ENCODE peak calls at places on chromosomes 2 and 18, in four cellular contexts. H is upper lobe of right lung, U is WERI-Rb-1, O is uterus. F is an unnamed sample.

GRCh38 chr18:75530548-75531211 is 103.2 kb upstream of the SMIM21 start:
- DNase-seq in H (no peak), O (no peak), U (no peak), F (no peak)

GRCh38 chr2:119678021-119678656 is 862 bp upstream of the TMEM177 start:
- DNase-seq in U (peak), O (no peak), H (no peak), F (no peak)

GRCh38 chr2:104938226-104938941 is 84.5 kb downstream of the POU3F3 start:
- DNase-seq in H (no peak), O (no peak), U (no peak), F (no peak)

GRCh38 chr2:100767224-100767653 is 52.7 kb upstream of the NPAS2 start:
- DNase-seq in O (no peak), H (no peak), U (no peak), F (no peak)

GRCh38 chr2:23900927-23901322 is 26.0 kb downstream of the ATAD2B start:
- DNase-seq in U (no peak), H (no peak), O (no peak), F (no peak)

GRCh38 chr2:234533631-234534030 is 36.8 kb upstream of the ARL4C start:
- DNase-seq in H (no peak), U (no peak), O (no peak), F (peak)

GRCh38 chr2:38432827-38433606 is 55.9 kb upstream of the ATL2 start:
- DNase-seq in U (peak), H (no peak), O (no peak), F (no peak)

GRCh38 chr2:2613279-2614199 is 282.5 kb upstream of the MYT1L start:
- DNase-seq in U (peak), O (peak), H (peak), F (peak)

GRCh38 chr2:220936641-220937197 is 635.4 kb downstream of the EPHA4 start:
- DNase-seq in O (no peak), U (no peak), H (no peak), F (peak)

GRCh38 chr2:208175843-208176160 is 12.4 kb upstream of the CRYGA start:
- DNase-seq in U (no peak), O (no peak), H (no peak), F (no peak)

GRCh38 chr2:110152943-110153342 is 37.3 kb upstream of the MALL start:
- DNase-seq in O (no peak), U (no peak), H (no peak), F (no peak)

GRCh38 chr2:128084757-128085156 is 6.2 kb upstream of the UGGT1 start:
- DNase-seq in U (no peak), O (no peak), H (no peak), F (no peak)

GRCh38 chr2:20796374-20796791 is 26.5 kb downstream of the LDAH start:
- DNase-seq in O (no peak), U (no peak), H (no peak), F (no peak)

GRCh38 chr2:149394864-149395263 is 64.5 kb downstream of the LYPD6 start:
- DNase-seq in O (no peak), U (no peak), H (no peak), F (no peak)

GRCh38 chr18:48833701-48834394 is 116.9 kb downstream of the SMAD7 start:
- DNase-seq in H (peak), U (peak), O (peak), F (no peak)

GRCh38 chr2:164967781-164968228 is 12.5 kb upstream of the SLC38A11 start:
- DNase-seq in O (no peak), H (no peak), U (peak), F (peak)

GRCh38 chr2:88831792-88832248 is 140.3 kb downstream of the RPIA start:
- DNase-seq in U (peak), O (no peak), H (peak), F (no peak)

GRCh38 chr2:179550214-179550613 is 285.6 kb upstream of the SESTD1 start:
- DNase-seq in H (no peak), U (no peak), O (no peak), F (peak)

GRCh38 chr2:15675456-15676195 is 84.0 kb downstream of the DDX1 start:
- DNase-seq in H (no peak), U (no peak), O (no peak), F (no peak)

GRCh38 chr2:113111823-113112287 is 15.5 kb upstream of the IL1RN start:
- DNase-seq in O (no peak), U (no peak), H (no peak), F (no peak)

GRCh38 chr18:22674300-22674699 is 256.6 kb upstream of the CTAGE1 start:
- DNase-seq in O (no peak), H (no peak), U (no peak), F (no peak)

GRCh38 chr2:27921424-27921823 is 30.9 kb downstream of the BABAM2 start:
- DNase-seq in H (no peak), U (no peak), O (no peak), F (no peak)

GRCh38 chr2:885230-886071 is 65.2 kb upstream of the SNTG2 start:
- DNase-seq in H (peak), O (no peak), U (no peak), F (no peak)

GRCh38 chr2:187708272-187708671 is 154.0 kb upstream of the TFPI start:
- DNase-seq in U (no peak), O (no peak), H (no peak), F (no peak)

GRCh38 chr2:44290271-44290670 is 15.0 kb downstream of the SLC3A1 start:
- DNase-seq in H (no peak), O (no peak), U (no peak), F (no peak)

GRCh38 chr2:128836559-128837100 is 518.0 kb upstream of the HS6ST1 start:
- DNase-seq in H (no peak), U (no peak), O (no peak), F (no peak)

GRCh38 chr2:21256006-21256405 is 132.2 kb downstream of the TDRD15 start:
- DNase-seq in H (no peak), O (no peak), U (no peak), F (peak)

GRCh38 chr2:183081908-183082307 is 3.4 kb downstream of the DUSP19 start:
- DNase-seq in U (no peak), H (no peak), O (no peak), F (no peak)

GRCh38 chr2:9206991-9207640 is 504 bp downstream of the ASAP2 start:
- DNase-seq in O (peak), U (peak), H (peak), F (no peak)

GRCh38 chr2:197251576-197251975 is 59.0 kb downstream of the ANKRD44 start:
- DNase-seq in H (no peak), U (no peak), O (no peak), F (no peak)

GRCh38 chr18:45332911-45333310 is 282.4 kb upstream of the SLC14A2 start:
- DNase-seq in U (no peak), H (no peak), O (no peak), F (no peak)

GRCh38 chr18:4640349-4641012 is 185.4 kb upstream of the DLGAP1 start:
- DNase-seq in H (no peak), O (no peak), U (no peak), F (peak)

GRCh38 chr2:165794520-165794882 is 454 bp upstream of the GALNT3 start:
- DNase-seq in O (peak), H (peak), U (no peak), F (peak)

GRCh38 chr2:72934683-72935610 is 17.6 kb downstream of the EMX1 start:
- DNase-seq in O (no peak), H (peak), U (peak), F (peak)
- TF ChIP-seq CTCF in O (no peak), H (peak), U (peak), F (peak)

GRCh38 chr2:160295519-160296231 is 95.6 kb upstream of the ITGB6 start:
- DNase-seq in U (no peak), O (no peak), H (no peak), F (no peak)
- H3K27ac ChIP-seq in U (no peak), O (peak), H (no peak), F (no peak)

DNA sequence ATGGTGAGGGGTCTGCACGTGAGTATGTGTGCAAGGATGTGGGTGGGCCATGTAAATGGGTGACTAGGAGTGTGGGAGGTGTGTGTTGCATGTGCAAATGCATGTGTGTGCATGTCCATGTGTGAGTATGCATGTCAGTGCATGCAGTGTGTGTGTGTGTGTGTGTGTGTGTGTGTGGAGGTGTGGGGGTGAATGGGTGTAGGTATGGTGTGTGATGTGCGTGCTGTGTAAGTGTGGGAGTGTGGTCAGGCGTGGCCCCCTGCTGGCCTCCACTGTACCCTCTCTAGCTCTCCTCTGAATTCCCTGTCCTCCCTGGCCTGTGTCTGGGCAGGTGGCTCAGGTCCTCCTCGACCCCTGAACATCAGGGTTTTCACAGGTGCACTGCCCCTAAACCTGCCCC is 230.3 kb downstream of the CELF4 start:
- DNase-seq in H (no peak), U (peak), O (no peak), F (peak)
- TF ChIP-seq CTCF in H (no peak), U (peak), O (peak), F (peak)

GRCh38 chr2:43133708-43134570 is 92.5 kb downstream of the ZFP36L2 start:
- DNase-seq in H (peak), U (no peak), O (no peak), F (no peak)
- H3K27ac ChIP-seq in H (peak), U (no peak), O (peak), F (no peak)

GRCh38 chr2:231680992-231681852 is 27.1 kb upstream of the PTMA start:
- DNase-seq in U (peak), H (peak), O (peak), F (peak)
- TF ChIP-seq CTCF in U (no peak), H (no peak), O (peak), F (no peak)

GRCh38 chr2:64137996-64138395 is 6.2 kb downstream of the PELI1 start:
- DNase-seq in U (no peak), O (no peak), H (no peak), F (no peak)
- H3K27ac ChIP-seq in U (no peak), O (peak), H (no peak), F (no peak)

GRCh38 chr2:201642579-201643215 is 606 bp downstream of the TMEM237 start:
- DNase-seq in U (peak), O (peak), H (peak), F (peak)
- TF ChIP-seq CTCF in U (no peak), O (peak), H (no peak), F (peak)

F was measured in neural progenitor cell.